ENCODE peak calls at places on chromosomes 4 and X, in seven cellular contexts. W is aorta; X is mucosa of descending colon; M is CD8-positive, alpha-beta T cell; H is Panc1; P is mesendoderm; N is GM06990. V is an unnamed sample.

GRCh38 chr4:89803915-89804314 is 33.0 kb downstream of the SNCA start:
- DNase-seq in W (no peak), X (no peak), M (no peak), H (no peak), P (no peak), N (no peak), V (no peak)

GRCh38 chr4:3491681-3492405 is 28.7 kb downstream of the DOK7 start:
- DNase-seq in W (no peak), X (no peak), M (no peak), H (no peak), P (peak), N (no peak), V (no peak)

GRCh38 chr4:118352843-118353373 is at the start of gene PRSS12:
- DNase-seq in W (peak), X (peak), M (peak), H (no peak), P (peak), N (peak), V (peak)

GRCh38 chr4:77072195-77072753 is 3.5 kb downstream of the CCNI start:
- DNase-seq in W (no peak), X (no peak), M (no peak), H (no peak), P (peak), N (no peak), V (peak)

GRCh38 chr4:144754562-144755410 is 108.8 kb downstream of the HHIP start:
- DNase-seq in W (no peak), X (no peak), M (no peak), H (no peak), P (peak), N (no peak), V (no peak)

GRCh38 chr4:53682196-53682595 is 90.9 kb upstream of the LNX1 start:
- DNase-seq in W (no peak), X (no peak), M (no peak), H (no peak), P (no peak), N (no peak), V (no peak)

GRCh38 chrX:134679226-134679625 is 21.0 kb upstream of the PLAC1 start:
- DNase-seq in W (no peak), X (no peak), M (no peak), H (no peak), P (no peak), N (no peak), V (no peak)

GRCh38 chrX:143058096-143058495 is 32.4 kb downstream of the SPANXN4 start:
- DNase-seq in W (no peak), X (no peak), M (no peak), H (no peak), P (no peak), N (no peak), V (no peak)

GRCh38 chrX:82237328-82237727 is 1035.4 kb downstream of the SH3BGRL start:
- DNase-seq in W (no peak), X (no peak), M (no peak), H (no peak), P (peak), N (no peak), V (no peak)

GRCh38 chr4:184983660-184984356 is 34.5 kb upstream of the HELT start:
- DNase-seq in W (peak), X (peak), M (peak), H (no peak), P (peak), N (peak), V (peak)

GRCh38 chrX:97843200-97843811 is 959.6 kb downstream of the RPA4 start:
- DNase-seq in W (peak), X (peak), M (no peak), H (no peak), P (no peak), N (no peak), V (no peak)

GRCh38 chr4:146957252-146957651 is 11.6 kb upstream of the TTC29 start:
- DNase-seq in W (no peak), X (no peak), M (no peak), H (no peak), P (no peak), N (no peak), V (peak)

GRCh38 chr4:41205854-41206460 is 8.4 kb downstream of the APBB2 start:
- DNase-seq in W (no peak), X (no peak), M (no peak), H (no peak), P (no peak), N (no peak), V (no peak)

GRCh38 chrX:131830400-131831184 is 192.5 kb upstream of the STK26 start:
- DNase-seq in W (no peak), X (no peak), M (peak), H (no peak), P (peak), N (no peak), V (no peak)

GRCh38 chr4:142373610-142374009 is 472.5 kb downstream of the INPP4B start:
- DNase-seq in W (no peak), X (no peak), M (no peak), H (no peak), P (no peak), N (no peak), V (no peak)

GRCh38 chrX:63713510-63713909 is 71.5 kb downstream of the ARHGEF9 start:
- DNase-seq in W (no peak), X (no peak), M (no peak), H (no peak), P (peak), N (no peak), V (no peak)

DNA sequence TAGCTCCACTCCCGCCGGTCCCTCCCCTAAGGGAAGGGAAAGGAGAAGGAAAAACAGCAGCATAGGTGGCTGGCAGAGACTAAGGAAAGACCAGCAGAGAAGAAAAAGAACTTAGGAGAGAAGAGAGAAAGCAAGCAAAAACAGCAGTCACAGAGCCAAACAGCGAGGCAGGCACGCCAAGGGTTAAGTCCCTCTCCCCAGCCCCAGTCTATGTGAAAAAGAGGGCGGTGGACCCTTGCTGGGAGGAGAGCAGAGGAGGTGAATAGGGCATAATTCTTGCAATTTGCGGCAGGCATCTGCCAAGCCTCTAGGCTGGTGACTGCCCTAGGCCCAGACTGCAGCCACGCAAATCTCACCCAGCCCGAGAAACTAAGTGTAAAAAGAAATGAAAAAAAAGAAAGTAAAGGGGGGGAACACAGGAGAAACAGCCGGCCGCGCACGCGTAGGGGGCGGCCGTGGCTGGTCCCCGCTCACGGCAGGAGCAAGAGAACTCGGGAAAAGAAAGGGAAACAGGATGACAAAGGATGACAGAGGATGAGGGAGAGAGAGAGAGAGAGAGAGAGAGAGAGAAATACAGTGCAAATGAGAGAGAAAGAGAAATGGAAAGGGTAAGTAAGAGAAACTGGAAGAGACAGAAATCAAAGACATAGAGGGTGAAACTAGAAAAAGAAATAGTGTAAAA is 48.6 kb downstream of the MAGEA9 start:
- DNase-seq in W (no peak), X (no peak), M (no peak), H (no peak), P (peak), N (peak), V (peak)
- H3K4me3 ChIP-seq in W (peak), X (no peak), M (peak), H (no peak), P (no peak), N (peak), V (peak)

GRCh38 chr4:137393043-137393442 is 139.3 kb downstream of the PCDH18 start:
- DNase-seq in W (no peak), X (no peak), M (no peak), H (no peak), P (peak), N (no peak), V (no peak)

GRCh38 chr4:137394000-137394399 is 138.3 kb downstream of the PCDH18 start:
- DNase-seq in W (no peak), X (no peak), M (no peak), H (no peak), P (no peak), N (no peak), V (no peak)

GRCh38 chr4:137387924-137388323 is 144.4 kb downstream of the PCDH18 start:
- DNase-seq in W (no peak), X (no peak), M (no peak), H (no peak), P (no peak), N (no peak), V (no peak)

GRCh38 chr4:137390141-137390540 is 142.2 kb downstream of the PCDH18 start:
- DNase-seq in W (no peak), X (no peak), M (no peak), H (no peak), P (no peak), N (no peak), V (no peak)

GRCh38 chr4:137390707-137391106 is 141.6 kb downstream of the PCDH18 start:
- DNase-seq in W (no peak), X (no peak), M (no peak), H (no peak), P (no peak), N (no peak), V (no peak)
- H3K4me3 ChIP-seq in W (no peak), X (no peak), M (no peak), H (no peak), P (no peak), N (no peak), V (no peak)

GRCh38 chrX:42978655-42979379 is 200.9 kb upstream of the PPP1R2C start:
- DNase-seq in W (no peak), X (no peak), M (no peak), H (no peak), P (peak), N (no peak), V (no peak)
- H3K4me3 ChIP-seq in W (no peak), X (no peak), M (no peak), H (no peak), P (no peak), N (no peak), V (no peak)

GRCh38 chr4:112908511-112908910 is 140.9 kb upstream of the ANK2 start:
- DNase-seq in W (no peak), X (no peak), M (no peak), H (no peak), P (peak), N (no peak), V (no peak)

GRCh38 chr4:112905728-112906127 is 143.7 kb upstream of the ANK2 start:
- DNase-seq in W (no peak), X (no peak), M (no peak), H (no peak), P (no peak), N (no peak), V (no peak)

GRCh38 chr4:112910109-112910736 is 139.2 kb upstream of the ANK2 start:
- DNase-seq in W (no peak), X (no peak), M (no peak), H (no peak), P (no peak), N (no peak), V (no peak)
- H3K4me3 ChIP-seq in W (peak), X (no peak), M (no peak), H (no peak), P (no peak), N (peak), V (peak)

V was measured in GM12865.